ENCODE peak calls at places on chromosomes 4 and X, in eight cellular contexts. Q, O, P, V, F, C, A and J are unnamed samples.

GRCh38 chr4:139556071-139556734 is at the start of gene SETD7:
- DNase-seq in Q (peak; percentile 94), P (peak; percentile 82), A (peak; percentile 77), V (peak; percentile 79), F (peak; percentile 44), O (peak; percentile 83), C (peak; percentile 52), J (peak; percentile 66)

GRCh38 chr4:14833053-14833452 is 169.2 kb upstream of the CPEB2 start:
- DNase-seq in V (no peak), Q (no peak), C (no peak), F (no peak), O (no peak), P (no peak), A (no peak), J (no peak)

GRCh38 chr4:112517067-112517588 is 1.1 kb upstream of the NEUROG2 start:
- DNase-seq in F (no peak), C (no peak), P (no peak), Q (peak; percentile 65), V (peak; percentile 58), O (no peak), A (peak; percentile 66), J (no peak)

GRCh38 chrX:15616531-15616930 is 15.8 kb upstream of the ACE2 start:
- DNase-seq in F (no peak), O (peak; percentile 38), V (no peak), C (no peak), A (no peak), P (no peak), Q (no peak), J (no peak)

GRCh38 chrX:129540725-129541184 is 696 bp downstream of the OCRL start:
- DNase-seq in C (peak; percentile 1), O (no peak), Q (peak; percentile 34), F (no peak), V (no peak), P (no peak), A (peak; percentile 12), J (no peak)

GRCh38 chrX:152915541-152916241 is 17.8 kb downstream of the ZNF185 start:
- DNase-seq in V (no peak), P (peak; percentile 76), A (peak; percentile 54), C (no peak), F (no peak), Q (peak; percentile 88), O (peak; percentile 82), J (no peak)

GRCh38 chrX:150692837-150693781 is at the start of gene MTMR1:
- DNase-seq in V (peak; percentile 61), A (no peak), Q (no peak), O (no peak), P (no peak), F (no peak), C (peak; percentile 56), J (peak; percentile 21)

GRCh38 chr4:38128478-38129451 is 168.6 kb downstream of the PTTG2 start:
- DNase-seq in V (peak; percentile 91), A (peak; percentile 34), Q (peak; percentile 40), F (no peak), P (peak; percentile 79), C (peak; percentile 57), O (peak; percentile 66), J (peak; percentile 55)

GRCh38 chrX:54076903-54077302 is 32.6 kb upstream of the PHF8 start:
- DNase-seq in V (no peak), P (peak; percentile 9), C (no peak), F (no peak), Q (peak; percentile 3), A (no peak), O (peak; percentile 34), J (no peak)